ENCODE peak calls at places on chromosomes 4 and X, in five cellular contexts. X is stomach, J is SK-N-SH, G is upper lobe of left lung, D is suprapubic skin. P is an unnamed sample.

GRCh38 chr4:179750374-179750773 is 2308.1 kb upstream of the AGA start:
- DNase-seq in X (no peak), J (no peak), G (no peak), D (no peak), P (no peak)

GRCh38 chr4:3475041-3475712 is 12.1 kb downstream of the DOK7 start:
- DNase-seq in X (no peak), J (no peak), G (peak; percentile 57), D (no peak), P (no peak)

GRCh38 chrX:12065251-12065650 is 73.0 kb upstream of the FRMPD4 start:
- DNase-seq in X (no peak), J (no peak), G (no peak), D (no peak), P (no peak)

GRCh38 chrX:40831750-40832149 is 96.4 kb upstream of the MED14 start:
- DNase-seq in X (no peak), J (no peak), G (peak; percentile 24), D (no peak), P (no peak)

GRCh38 chrX:115632455-115632854 is 71.5 kb downstream of the PLS3 start:
- DNase-seq in X (no peak), J (no peak), G (no peak), D (no peak), P (no peak)

GRCh38 chrX:48919360-48919821 is 567 bp upstream of the PIM2 start:
- DNase-seq in X (no peak), J (peak; percentile 54), G (no peak), D (no peak), P (no peak)

GRCh38 chrX:132463411-132463810 is 25.4 kb downstream of the MBNL3 start:
- DNase-seq in X (no peak), J (peak; percentile 6), G (no peak), D (no peak), P (no peak)

GRCh38 chr4:114815760-114816159 is 217.2 kb downstream of the UGT8 start:
- DNase-seq in X (no peak), J (no peak), G (no peak), D (no peak), P (no peak)

DNA sequence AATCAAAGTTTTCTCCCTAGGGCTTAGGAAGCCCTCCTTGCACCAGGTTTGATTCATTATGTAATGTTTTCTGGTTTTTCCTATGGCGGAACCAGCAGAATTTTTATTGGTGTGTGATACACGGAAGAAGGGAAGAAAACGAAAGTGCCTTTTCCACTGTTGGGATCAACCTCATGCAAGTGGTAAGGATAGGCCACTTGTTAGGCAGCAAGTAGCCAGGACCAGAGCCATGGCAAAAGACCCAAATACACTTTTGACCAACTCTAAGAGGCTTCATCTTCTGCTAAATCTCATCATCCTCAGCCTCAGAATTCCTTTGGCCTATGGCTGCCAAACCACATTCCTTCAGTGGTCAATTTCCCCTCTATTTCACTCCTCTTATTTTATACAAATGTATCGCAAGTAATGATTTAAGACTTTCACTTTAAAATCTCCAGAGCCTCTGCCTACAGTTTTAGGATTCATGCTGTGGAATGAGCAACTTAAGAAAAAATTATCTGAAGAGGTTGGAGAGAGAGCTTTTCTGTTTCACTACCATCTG is 21.2 kb downstream of the PPAT start:
- DNase-seq in X (no peak), J (no peak), G (no peak), D (no peak), P (no peak)
- TF ChIP-seq POLR2AphosphoS5 in X (no peak), J (no peak), G (no peak), D (no peak), P (no peak)

DNA sequence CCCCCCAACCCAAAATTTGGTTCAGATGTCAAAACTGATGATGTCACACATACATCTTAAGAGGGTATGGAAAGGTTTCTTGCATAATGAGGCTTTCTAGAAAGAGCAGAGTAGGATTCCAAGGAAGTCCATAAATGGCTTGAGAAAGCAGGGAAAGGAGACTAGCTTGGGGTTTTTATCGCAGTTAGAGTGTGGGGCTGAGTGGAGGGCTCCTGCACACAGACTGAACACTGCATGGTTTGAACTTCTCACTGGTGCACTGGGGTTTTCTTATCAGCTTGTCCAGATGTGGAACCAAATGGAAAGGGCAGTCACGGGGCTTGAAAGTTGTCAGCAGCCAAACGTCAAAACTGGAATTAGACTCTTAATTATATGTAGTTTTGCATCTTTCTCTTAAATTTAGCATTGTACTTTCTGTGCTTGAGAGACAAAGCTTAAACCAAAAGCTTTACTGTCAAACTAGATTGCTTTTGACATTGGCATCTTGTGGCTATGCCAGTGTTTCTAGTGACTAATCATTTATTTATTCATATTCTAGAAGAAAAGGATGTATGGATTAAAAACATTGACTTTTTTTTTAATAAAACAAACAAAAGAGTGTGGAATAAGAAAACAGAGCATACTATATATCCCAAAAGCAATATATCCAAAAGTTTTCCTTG is 78.3 kb upstream of the STIM2 start:
- DNase-seq in X (no peak), J (peak; percentile 33), G (no peak), D (no peak), P (no peak)
- TF ChIP-seq EP300 in X (no peak), J (peak; percentile 82), G (no peak), D (no peak), P (no peak)

DNA sequence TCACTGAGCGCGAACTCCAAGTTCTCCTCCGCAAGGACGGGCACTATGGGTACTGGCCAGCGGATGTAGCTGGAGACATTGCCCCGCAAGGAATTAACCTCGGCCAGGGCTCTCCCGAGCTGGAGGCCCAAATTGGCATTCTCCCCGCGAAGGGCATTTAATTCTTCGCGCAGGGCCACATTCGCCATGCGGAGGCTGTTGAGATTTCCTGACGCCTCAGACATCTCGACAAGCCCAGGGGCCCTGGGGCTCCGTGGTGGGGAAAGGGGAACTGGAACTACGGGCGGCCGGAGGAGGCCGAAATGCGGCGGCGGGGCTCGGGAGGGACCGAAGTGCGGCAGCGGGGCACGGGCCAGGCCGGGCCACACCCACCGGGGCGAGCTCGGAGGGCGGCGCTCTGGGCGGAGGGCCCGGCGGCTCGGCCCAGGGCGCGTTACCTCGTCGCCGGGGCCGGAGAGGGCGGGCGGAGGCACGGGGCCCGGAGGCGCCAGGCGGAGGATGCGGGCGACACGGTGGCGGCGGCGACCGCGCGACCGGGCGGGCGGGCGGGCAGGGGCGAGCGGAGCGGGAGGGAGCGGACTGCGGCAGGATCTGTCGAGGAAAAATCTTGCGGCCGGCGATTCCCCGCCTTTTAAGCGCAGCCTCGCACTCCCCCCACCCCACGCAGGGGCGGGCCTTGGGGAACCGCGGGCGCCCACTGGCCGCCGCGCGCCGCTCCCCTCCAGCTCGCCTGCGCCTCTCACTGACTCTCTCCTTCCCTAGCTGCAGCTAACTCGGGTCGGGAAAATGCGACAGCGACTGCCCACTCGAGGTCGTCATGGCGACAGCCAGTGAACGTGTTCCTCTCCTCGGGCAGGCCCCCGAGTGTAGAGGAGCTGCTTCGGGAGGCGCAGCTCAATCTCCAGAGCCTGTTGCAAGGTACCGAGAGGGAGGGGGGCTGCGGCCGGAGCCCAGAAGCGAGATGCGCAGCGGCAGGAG is at the start of gene RTL5:
- DNase-seq in X (peak; percentile 77), J (peak; percentile 94), G (peak; percentile 92), D (peak; percentile 92), P (peak; percentile 81)
- TF ChIP-seq POLR2AphosphoS5 in X (peak; percentile 31), J (no peak), G (no peak), D (no peak), P (peak; percentile 6)

GRCh38 chrX:136030357-136031225 is 45.4 kb downstream of the SLC9A6 start:
- DNase-seq in X (no peak), J (no peak), G (no peak), D (peak; percentile 80), P (peak; percentile 36)
- TF ChIP-seq EP300 in X (peak; percentile 61), J (no peak), G (no peak), D (no peak), P (no peak)

GRCh38 chrX:17859609-17860178 is 1.4 kb downstream of the RAI2 start:
- DNase-seq in X (peak; percentile 38), J (peak; percentile 40), G (peak; percentile 53), D (no peak), P (peak; percentile 15)

GRCh38 chrX:17860179-17860780 is 818 bp downstream of the RAI2 start:
- DNase-seq in X (no peak), J (peak; percentile 54), G (peak; percentile 73), D (no peak), P (no peak)

GRCh38 chrX:17861496-17862011 is 456 bp upstream of the RAI2 start:
- DNase-seq in X (no peak), J (no peak), G (no peak), D (no peak), P (no peak)

DNA sequence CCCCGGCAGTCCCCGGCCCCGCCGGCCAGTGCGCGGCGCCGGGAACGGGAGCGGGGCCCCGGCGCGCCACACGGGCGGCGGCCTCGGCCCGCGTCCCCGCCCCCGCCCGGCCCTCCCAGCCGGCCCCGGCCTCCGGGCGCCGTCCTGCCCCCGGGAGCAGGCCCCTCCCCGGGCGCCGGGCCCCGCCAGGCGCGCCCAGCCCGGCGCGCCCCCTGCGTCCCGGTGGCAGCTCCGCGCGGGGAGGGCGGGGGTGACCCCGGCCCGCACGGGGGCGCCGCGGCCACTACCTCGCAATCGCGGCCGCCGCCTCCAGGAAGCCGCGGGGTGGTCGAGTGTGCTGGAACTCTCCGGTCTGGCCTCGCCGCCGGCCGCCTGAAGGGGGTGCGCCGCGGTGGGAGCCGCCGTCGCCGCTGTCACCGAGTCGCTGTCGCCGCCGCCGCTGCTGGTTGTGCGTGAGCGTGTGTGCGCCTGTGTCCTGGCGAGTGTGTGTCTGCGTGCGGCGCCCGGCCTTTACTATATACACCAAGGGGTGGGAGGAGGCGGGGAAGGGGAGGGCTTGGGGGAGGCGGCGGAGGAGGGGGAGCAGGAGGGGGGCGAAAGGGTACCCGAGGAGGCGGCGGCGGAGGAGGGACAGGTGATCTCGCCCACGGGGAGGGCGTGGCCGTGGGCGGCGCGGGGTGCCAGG is at the start of gene RAI2:
- DNase-seq in X (peak; percentile 59), J (peak; percentile 75), G (peak; percentile 87), D (peak; percentile 68), P (peak; percentile 22)
- TF ChIP-seq POLR2AphosphoS5 in X (peak; percentile 53), J (no peak), G (peak; percentile 10), D (no peak), P (no peak)

DNA sequence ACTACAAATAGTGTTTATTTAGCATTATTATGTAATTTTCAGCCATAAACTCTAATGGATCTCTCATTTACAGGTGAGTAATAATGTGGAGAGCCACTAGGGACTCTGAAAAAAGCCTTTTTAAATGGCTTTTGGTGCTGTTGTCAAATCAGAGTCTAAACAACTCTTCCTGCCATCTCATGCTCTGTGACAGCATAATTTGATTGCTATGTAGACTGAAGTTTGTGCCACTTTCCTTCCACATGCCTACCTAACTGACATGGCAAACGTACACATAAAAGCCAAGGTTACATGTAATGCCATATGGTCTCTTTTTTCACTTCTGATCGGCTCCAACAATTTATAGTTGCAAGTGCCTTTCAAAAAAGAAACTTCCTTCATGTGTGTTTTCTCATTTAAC is 94.3 kb downstream of the SH2D1A start:
- DNase-seq in X (no peak), J (no peak), G (no peak), D (no peak), P (no peak)
- TF ChIP-seq EP300 in X (no peak), J (no peak), G (no peak), D (no peak), P (no peak)

P was measured in transverse colon.